ENCODE peak calls at places on chromosomes 3 and 15, in four cellular contexts. K, H, Z and W are unnamed samples.

GRCh38 chr3:57796261-57796660 is 40.2 kb downstream of the SLMAP start:
- DNase-seq in K (no peak), H (no peak), Z (no peak), W (no peak)

GRCh38 chr3:71582612-71583568 is 638 bp downstream of the FOXP1 start:
- DNase-seq in K (peak; percentile 88), H (no peak), Z (no peak), W (no peak)

GRCh38 chr3:108051005-108051404 is 39.8 kb downstream of the CD47 start:
- DNase-seq in K (no peak), H (no peak), Z (no peak), W (no peak)

GRCh38 chr15:77461486-77461885 is 40.8 kb downstream of the HMG20A start:
- DNase-seq in K (no peak), H (no peak), Z (no peak), W (no peak)

GRCh38 chr3:26963356-26963742 is 340.8 kb downstream of the LRRC3B start:
- DNase-seq in K (peak; percentile 26), H (no peak), Z (no peak), W (no peak)

GRCh38 chr3:42502429-42503250 is at the start of gene VIPR1:
- DNase-seq in K (peak; percentile 95), H (peak; percentile 68), Z (no peak), W (no peak)

GRCh38 chr3:143109861-143110260 is 9.7 kb upstream of the CHST2 start:
- DNase-seq in K (no peak), H (no peak), Z (no peak), W (no peak)

GRCh38 chr3:106609666-106610301 is 741.0 kb upstream of the CBLB start:
- DNase-seq in K (peak; percentile 90), H (peak; percentile 64), Z (peak; percentile 79), W (peak; percentile 91)

GRCh38 chr15:51775967-51776816 is 24.8 kb downstream of the TMOD2 start:
- DNase-seq in K (peak; percentile 91), H (peak; percentile 11), Z (no peak), W (no peak)

GRCh38 chr3:49601358-49602048 is 47.2 kb downstream of the BSN start:
- DNase-seq in K (no peak), H (no peak), Z (no peak), W (no peak)

GRCh38 chr3:137347817-137348368 is 390.1 kb downstream of the IL20RB start:
- DNase-seq in K (no peak), H (no peak), Z (no peak), W (no peak)

GRCh38 chr15:95286911-95287769 is 1043.4 kb upstream of the NR2F2 start:
- DNase-seq in K (peak; percentile 54), H (no peak), Z (no peak), W (no peak)

GRCh38 chr15:49621327-49622210 is 721 bp downstream of the DTWD1 start:
- DNase-seq in K (peak; percentile 16), H (no peak), Z (no peak), W (no peak)

GRCh38 chr3:13211605-13212210 is 138.5 kb upstream of the IQSEC1 start:
- DNase-seq in K (no peak), H (no peak), Z (no peak), W (no peak)

GRCh38 chr15:43370975-43371974 is at the start of the genes TUBGCP4 and ZSCAN29:
- DNase-seq in K (peak; percentile 95), H (peak; percentile 53), Z (peak; percentile 34), W (no peak)

GRCh38 chr15:96351801-96352593 is 21.5 kb downstream of the NR2F2 start:
- DNase-seq in K (peak; percentile 72), H (no peak), Z (no peak), W (no peak)

GRCh38 chr3:14422016-14422963 is 19.9 kb downstream of the SLC6A6 start:
- DNase-seq in K (peak; percentile 84), H (no peak), Z (no peak), W (no peak)

GRCh38 chr15:75836953-75837321 is 6.3 kb upstream of the UBE2Q2 start:
- DNase-seq in K (no peak), H (no peak), Z (peak; percentile 23), W (peak; percentile 61)

GRCh38 chr3:46017720-46018119 is 9.6 kb downstream of the XCR1 start:
- DNase-seq in K (no peak), H (no peak), Z (no peak), W (no peak)

GRCh38 chr3:71099997-71100719 is 483.4 kb downstream of the FOXP1 start:
- DNase-seq in K (no peak), H (no peak), Z (no peak), W (no peak)

GRCh38 chr3:172904817-172905479 is 154.4 kb downstream of the ECT2 start:
- DNase-seq in K (peak; percentile 23), H (no peak), Z (no peak), W (no peak)

GRCh38 chr15:29131336-29132109 is 138.1 kb downstream of the NSMCE3 start:
- DNase-seq in K (no peak), H (no peak), Z (no peak), W (no peak)

GRCh38 chr15:90188914-90189748 is 12.0 kb upstream of the SEMA4B start:
- DNase-seq in K (no peak), H (no peak), Z (no peak), W (no peak)

GRCh38 chr3:30583973-30584372 is 22.4 kb upstream of the TGFBR2 start:
- DNase-seq in K (no peak), H (no peak), Z (no peak), W (no peak)

GRCh38 chr15:56732135-56732880 is 1.0 kb downstream of the ZNF280D start:
- DNase-seq in K (peak; percentile 35), H (no peak), Z (no peak), W (no peak)

GRCh38 chr3:82685761-82686160 is 924.3 kb upstream of the GBE1 start:
- DNase-seq in K (no peak), H (no peak), Z (no peak), W (no peak)

GRCh38 chr3:14425574-14426304 is 23.3 kb downstream of the SLC6A6 start:
- DNase-seq in K (no peak), H (no peak), Z (no peak), W (no peak)

GRCh38 chr3:37225481-37225880 is 51.1 kb upstream of the LRRFIP2 start:
- DNase-seq in K (no peak), H (no peak), Z (no peak), W (no peak)

GRCh38 chr3:98962951-98963350 is 61.5 kb upstream of the DCBLD2 start:
- DNase-seq in K (no peak), H (no peak), Z (no peak), W (no peak)

GRCh38 chr3:45915518-45916231 is 27.6 kb upstream of the CXCR6 start:
- DNase-seq in K (no peak), H (no peak), Z (peak; percentile 52), W (peak; percentile 66)

GRCh38 chr3:192802957-192803899 is 75.9 kb upstream of the FGF12 start:
- DNase-seq in K (peak; percentile 77), H (no peak), Z (no peak), W (peak; percentile 25)

GRCh38 chr3:184227481-184227935 is 1.9 kb upstream of the VWA5B2 start:
- DNase-seq in K (peak; percentile 72), H (no peak), Z (no peak), W (no peak)